ENCODE peak calls at places on chromosome 22, in nine cellular contexts. One of them, this sample, is unnamed.

GRCh38 chr22:36440429-36441002 is 40.9 kb downstream of the TXN2 start:
- DNase-seq in fibroblast of pulmonary artery: no peak
- DNase-seq in astrocyte of the hippocampus: no peak
- DNase-seq in NCI-H345: no peak
- DNase-seq in posterior vena cava: no peak
- DNase-seq in activated T-cell treated with anti-CD3 and anti-CD28 coated beads for 1 hour: no peak
- DNase-seq in fibroblast of the aortic adventitia: no peak
- DNase-seq in heart left ventricle: no peak
- DNase-seq in fibroblast of mammary gland: no peak
- DNase-seq in this sample: no peak

GRCh38 chr22:44204937-44205712 is 24.4 kb downstream of the PARVG start:
- DNase-seq in fibroblast of mammary gland: no peak
- DNase-seq in activated T-cell treated with anti-CD3 and anti-CD28 coated beads for 1 hour: no peak
- DNase-seq in posterior vena cava: peak; percentile 67
- DNase-seq in fibroblast of the aortic adventitia: no peak
- DNase-seq in fibroblast of pulmonary artery: no peak
- DNase-seq in heart left ventricle: no peak
- DNase-seq in NCI-H345: no peak
- DNase-seq in astrocyte of the hippocampus: no peak
- DNase-seq in this sample: no peak

GRCh38 chr22:33917744-33918406 is 2.4 kb downstream of the LARGE1 start:
- DNase-seq in fibroblast of pulmonary artery: no peak
- DNase-seq in fibroblast of mammary gland: peak; percentile 23
- DNase-seq in activated T-cell treated with anti-CD3 and anti-CD28 coated beads for 1 hour: no peak
- DNase-seq in heart left ventricle: no peak
- DNase-seq in NCI-H345: peak; percentile 1
- DNase-seq in fibroblast of the aortic adventitia: peak; percentile 17
- DNase-seq in posterior vena cava: no peak
- DNase-seq in astrocyte of the hippocampus: peak; percentile 26
- DNase-seq in this sample: no peak

GRCh38 chr22:36362819-36363377 is 24.9 kb downstream of the MYH9 start:
- DNase-seq in activated T-cell treated with anti-CD3 and anti-CD28 coated beads for 1 hour: no peak
- DNase-seq in heart left ventricle: no peak
- DNase-seq in NCI-H345: no peak
- DNase-seq in posterior vena cava: no peak
- DNase-seq in fibroblast of mammary gland: peak; percentile 66
- DNase-seq in fibroblast of pulmonary artery: no peak
- DNase-seq in astrocyte of the hippocampus: no peak
- DNase-seq in fibroblast of the aortic adventitia: no peak
- DNase-seq in this sample: no peak

GRCh38 chr22:45302047-45302446 is 7.7 kb upstream of the FAM118A start:
- DNase-seq in astrocyte of the hippocampus: peak; percentile 55
- DNase-seq in fibroblast of pulmonary artery: peak; percentile 46
- DNase-seq in heart left ventricle: no peak
- DNase-seq in fibroblast of mammary gland: peak; percentile 87
- DNase-seq in activated T-cell treated with anti-CD3 and anti-CD28 coated beads for 1 hour: no peak
- DNase-seq in NCI-H345: peak; percentile 28
- DNase-seq in posterior vena cava: no peak
- DNase-seq in fibroblast of the aortic adventitia: peak; percentile 88
- DNase-seq in this sample: no peak

GRCh38 chr22:37231406-37232139 is 12.5 kb downstream of the RAC2 start:
- DNase-seq in NCI-H345: no peak
- DNase-seq in activated T-cell treated with anti-CD3 and anti-CD28 coated beads for 1 hour: no peak
- DNase-seq in heart left ventricle: no peak
- DNase-seq in fibroblast of mammary gland: no peak
- DNase-seq in astrocyte of the hippocampus: no peak
- DNase-seq in fibroblast of pulmonary artery: no peak
- DNase-seq in fibroblast of the aortic adventitia: no peak
- DNase-seq in posterior vena cava: peak; percentile 73
- DNase-seq in this sample: no peak

GRCh38 chr22:22074634-22075381 is 92.2 kb upstream of the TOP3B start:
- DNase-seq in fibroblast of the aortic adventitia: peak; percentile 54
- DNase-seq in posterior vena cava: no peak
- DNase-seq in fibroblast of mammary gland: no peak
- DNase-seq in astrocyte of the hippocampus: no peak
- DNase-seq in activated T-cell treated with anti-CD3 and anti-CD28 coated beads for 1 hour: no peak
- DNase-seq in fibroblast of pulmonary artery: no peak
- DNase-seq in heart left ventricle: no peak
- DNase-seq in NCI-H345: no peak
- DNase-seq in this sample: no peak

GRCh38 chr22:23114721-23115020 is 27.1 kb downstream of the RSPH14 start:
- DNase-seq in activated T-cell treated with anti-CD3 and anti-CD28 coated beads for 1 hour: no peak
- DNase-seq in fibroblast of mammary gland: no peak
- DNase-seq in NCI-H345: no peak
- DNase-seq in heart left ventricle: no peak
- DNase-seq in fibroblast of the aortic adventitia: no peak
- DNase-seq in fibroblast of pulmonary artery: no peak
- DNase-seq in posterior vena cava: no peak
- DNase-seq in astrocyte of the hippocampus: no peak
- DNase-seq in this sample: no peak

GRCh38 chr22:39534092-39534506 is 1.6 kb upstream of the RPS19BP1 start:
- DNase-seq in astrocyte of the hippocampus: no peak
- DNase-seq in fibroblast of the aortic adventitia: no peak
- DNase-seq in heart left ventricle: no peak
- DNase-seq in NCI-H345: no peak
- DNase-seq in fibroblast of mammary gland: no peak
- DNase-seq in fibroblast of pulmonary artery: no peak
- DNase-seq in posterior vena cava: no peak
- DNase-seq in activated T-cell treated with anti-CD3 and anti-CD28 coated beads for 1 hour: no peak
- DNase-seq in this sample: no peak

GRCh38 chr22:22431271-22432220 is 77.0 kb downstream of the ZNF280B start:
- DNase-seq in heart left ventricle: peak; percentile 55
- DNase-seq in activated T-cell treated with anti-CD3 and anti-CD28 coated beads for 1 hour: peak; percentile 53
- DNase-seq in NCI-H345: peak; percentile 30
- DNase-seq in fibroblast of the aortic adventitia: peak; percentile 55
- DNase-seq in fibroblast of pulmonary artery: peak; percentile 61
- DNase-seq in astrocyte of the hippocampus: peak; percentile 67
- DNase-seq in fibroblast of mammary gland: peak; percentile 45
- DNase-seq in posterior vena cava: no peak
- DNase-seq in this sample: peak; percentile 57

GRCh38 chr22:30304495-30305244 is 15.4 kb upstream of the CASTOR1 start:
- DNase-seq in astrocyte of the hippocampus: peak; percentile 70
- DNase-seq in NCI-H345: no peak
- DNase-seq in fibroblast of mammary gland: no peak
- DNase-seq in posterior vena cava: no peak
- DNase-seq in activated T-cell treated with anti-CD3 and anti-CD28 coated beads for 1 hour: no peak
- DNase-seq in fibroblast of the aortic adventitia: peak; percentile 72
- DNase-seq in fibroblast of pulmonary artery: no peak
- DNase-seq in heart left ventricle: no peak
- DNase-seq in this sample: peak; percentile 30

GRCh38 chr22:17891427-17892167 is 117.3 kb upstream of the BID start:
- DNase-seq in astrocyte of the hippocampus: peak; percentile 22
- DNase-seq in posterior vena cava: no peak
- DNase-seq in heart left ventricle: peak; percentile 82
- DNase-seq in fibroblast of mammary gland: no peak
- DNase-seq in fibroblast of the aortic adventitia: no peak
- DNase-seq in fibroblast of pulmonary artery: no peak
- DNase-seq in activated T-cell treated with anti-CD3 and anti-CD28 coated beads for 1 hour: no peak
- DNase-seq in NCI-H345: peak; percentile 7
- DNase-seq in this sample: peak; percentile 73

GRCh38 chr22:46162285-46162684 is 12.0 kb downstream of the PPARA start:
- DNase-seq in posterior vena cava: no peak
- DNase-seq in astrocyte of the hippocampus: no peak
- DNase-seq in fibroblast of mammary gland: no peak
- DNase-seq in fibroblast of pulmonary artery: no peak
- DNase-seq in activated T-cell treated with anti-CD3 and anti-CD28 coated beads for 1 hour: no peak
- DNase-seq in heart left ventricle: no peak
- DNase-seq in NCI-H345: peak; percentile 53
- DNase-seq in fibroblast of the aortic adventitia: no peak
- DNase-seq in this sample: no peak

GRCh38 chr22:39254789-39255298 is 10.1 kb upstream of the PDGFB start:
- DNase-seq in fibroblast of the aortic adventitia: peak; percentile 44
- DNase-seq in NCI-H345: no peak
- DNase-seq in astrocyte of the hippocampus: peak; percentile 79
- DNase-seq in fibroblast of mammary gland: peak; percentile 38
- DNase-seq in posterior vena cava: no peak
- DNase-seq in activated T-cell treated with anti-CD3 and anti-CD28 coated beads for 1 hour: no peak
- DNase-seq in heart left ventricle: peak; percentile 61
- DNase-seq in fibroblast of pulmonary artery: peak; percentile 41
- DNase-seq in this sample: peak; percentile 88

GRCh38 chr22:25542231-25542630 is 22.2 kb upstream of the GRK3 start:
- DNase-seq in activated T-cell treated with anti-CD3 and anti-CD28 coated beads for 1 hour: no peak
- DNase-seq in fibroblast of mammary gland: no peak
- DNase-seq in fibroblast of the aortic adventitia: no peak
- DNase-seq in fibroblast of pulmonary artery: no peak
- DNase-seq in astrocyte of the hippocampus: no peak
- DNase-seq in NCI-H345: no peak
- DNase-seq in heart left ventricle: no peak
- DNase-seq in posterior vena cava: no peak
- DNase-seq in this sample: no peak

GRCh38 chr22:32700186-32700882 is 101.2 kb upstream of the TIMP3 start:
- DNase-seq in fibroblast of mammary gland: peak; percentile 88
- DNase-seq in activated T-cell treated with anti-CD3 and anti-CD28 coated beads for 1 hour: no peak
- DNase-seq in heart left ventricle: peak; percentile 54
- DNase-seq in posterior vena cava: no peak
- DNase-seq in fibroblast of pulmonary artery: peak; percentile 50
- DNase-seq in NCI-H345: no peak
- DNase-seq in astrocyte of the hippocampus: no peak
- DNase-seq in fibroblast of the aortic adventitia: peak; percentile 75
- DNase-seq in this sample: peak; percentile 10

GRCh38 chr22:38153821-38154562 is 27.6 kb downstream of the PLA2G6 start:
- DNase-seq in heart left ventricle: no peak
- DNase-seq in posterior vena cava: no peak
- DNase-seq in fibroblast of mammary gland: no peak
- DNase-seq in NCI-H345: no peak
- DNase-seq in astrocyte of the hippocampus: no peak
- DNase-seq in activated T-cell treated with anti-CD3 and anti-CD28 coated beads for 1 hour: no peak
- DNase-seq in fibroblast of the aortic adventitia: no peak
- DNase-seq in fibroblast of pulmonary artery: no peak
- DNase-seq in this sample: no peak

GRCh38 chr22:48474881-48475280 is 1352.8 kb downstream of the BRD1 start:
- DNase-seq in fibroblast of pulmonary artery: no peak
- DNase-seq in heart left ventricle: no peak
- DNase-seq in activated T-cell treated with anti-CD3 and anti-CD28 coated beads for 1 hour: no peak
- DNase-seq in posterior vena cava: no peak
- DNase-seq in NCI-H345: no peak
- DNase-seq in fibroblast of the aortic adventitia: no peak
- DNase-seq in astrocyte of the hippocampus: no peak
- DNase-seq in fibroblast of mammary gland: no peak
- DNase-seq in this sample: no peak

GRCh38 chr22:49156662-49157285 is 670.9 kb downstream of the BRD1 start:
- DNase-seq in fibroblast of mammary gland: no peak
- DNase-seq in heart left ventricle: no peak
- DNase-seq in fibroblast of the aortic adventitia: no peak
- DNase-seq in NCI-H345: peak; percentile 91
- DNase-seq in astrocyte of the hippocampus: no peak
- DNase-seq in activated T-cell treated with anti-CD3 and anti-CD28 coated beads for 1 hour: no peak
- DNase-seq in fibroblast of pulmonary artery: no peak
- DNase-seq in posterior vena cava: peak; percentile 56
- DNase-seq in this sample: no peak

GRCh38 chr22:21876486-21877176 is 9.2 kb upstream of the MAPK1 start:
- DNase-seq in heart left ventricle: no peak
- DNase-seq in fibroblast of mammary gland: peak; percentile 73
- DNase-seq in NCI-H345: no peak
- DNase-seq in posterior vena cava: no peak
- DNase-seq in fibroblast of pulmonary artery: peak; percentile 75
- DNase-seq in activated T-cell treated with anti-CD3 and anti-CD28 coated beads for 1 hour: no peak
- DNase-seq in fibroblast of the aortic adventitia: peak; percentile 92
- DNase-seq in astrocyte of the hippocampus: no peak
- DNase-seq in this sample: peak; percentile 19

GRCh38 chr22:36911887-36912661 is 1.4 kb upstream of the CSF2RB start:
- DNase-seq in astrocyte of the hippocampus: peak; percentile 48
- DNase-seq in heart left ventricle: no peak
- DNase-seq in fibroblast of pulmonary artery: peak; percentile 10
- DNase-seq in NCI-H345: no peak
- DNase-seq in fibroblast of mammary gland: no peak
- DNase-seq in posterior vena cava: no peak
- DNase-seq in activated T-cell treated with anti-CD3 and anti-CD28 coated beads for 1 hour: no peak
- DNase-seq in fibroblast of the aortic adventitia: peak; percentile 31
- DNase-seq in this sample: no peak

GRCh38 chr22:19543970-19544708 is 19.9 kb upstream of the CLDN5 start:
- DNase-seq in fibroblast of mammary gland: no peak
- DNase-seq in fibroblast of the aortic adventitia: no peak
- DNase-seq in activated T-cell treated with anti-CD3 and anti-CD28 coated beads for 1 hour: no peak
- DNase-seq in fibroblast of pulmonary artery: no peak
- DNase-seq in astrocyte of the hippocampus: no peak
- DNase-seq in posterior vena cava: peak; percentile 44
- DNase-seq in NCI-H345: no peak
- DNase-seq in heart left ventricle: no peak
- DNase-seq in this sample: no peak

GRCh38 chr22:28052818-28053217 is 133.8 kb upstream of the PITPNB start:
- DNase-seq in activated T-cell treated with anti-CD3 and anti-CD28 coated beads for 1 hour: no peak
- DNase-seq in posterior vena cava: no peak
- DNase-seq in fibroblast of mammary gland: no peak
- DNase-seq in NCI-H345: peak; percentile 73
- DNase-seq in fibroblast of pulmonary artery: no peak
- DNase-seq in heart left ventricle: no peak
- DNase-seq in astrocyte of the hippocampus: no peak
- DNase-seq in fibroblast of the aortic adventitia: no peak
- DNase-seq in this sample: no peak

GRCh38 chr22:41517172-41518047 is 26.9 kb downstream of the POLR3H start:
- DNase-seq in heart left ventricle: peak; percentile 70
- DNase-seq in activated T-cell treated with anti-CD3 and anti-CD28 coated beads for 1 hour: peak; percentile 12
- DNase-seq in fibroblast of mammary gland: peak; percentile 58
- DNase-seq in fibroblast of pulmonary artery: peak; percentile 70
- DNase-seq in astrocyte of the hippocampus: peak; percentile 82
- DNase-seq in posterior vena cava: no peak
- DNase-seq in NCI-H345: peak; percentile 35
- DNase-seq in fibroblast of the aortic adventitia: peak; percentile 71
- DNase-seq in this sample: peak; percentile 25

GRCh38 chr22:45994516-45995404 is 17.8 kb upstream of the WNT7B start:
- DNase-seq in fibroblast of the aortic adventitia: peak; percentile 68
- DNase-seq in posterior vena cava: peak; percentile 95
- DNase-seq in astrocyte of the hippocampus: peak; percentile 83
- DNase-seq in fibroblast of mammary gland: peak; percentile 64
- DNase-seq in NCI-H345: peak; percentile 62
- DNase-seq in heart left ventricle: peak; percentile 89
- DNase-seq in activated T-cell treated with anti-CD3 and anti-CD28 coated beads for 1 hour: peak; percentile 84
- DNase-seq in fibroblast of pulmonary artery: peak; percentile 67
- DNase-seq in this sample: no peak

GRCh38 chr22:29994027-29994715 is 86.1 kb upstream of the HORMAD2 start:
- DNase-seq in posterior vena cava: no peak
- DNase-seq in fibroblast of mammary gland: peak; percentile 79
- DNase-seq in fibroblast of the aortic adventitia: peak; percentile 47
- DNase-seq in heart left ventricle: no peak
- DNase-seq in NCI-H345: no peak
- DNase-seq in astrocyte of the hippocampus: peak; percentile 62
- DNase-seq in activated T-cell treated with anti-CD3 and anti-CD28 coated beads for 1 hour: no peak
- DNase-seq in fibroblast of pulmonary artery: peak; percentile 48
- DNase-seq in this sample: no peak

GRCh38 chr22:37163618-37164534 is 14.2 kb upstream of the IL2RB start:
- DNase-seq in fibroblast of pulmonary artery: no peak
- DNase-seq in heart left ventricle: no peak
- DNase-seq in NCI-H345: no peak
- DNase-seq in astrocyte of the hippocampus: no peak
- DNase-seq in fibroblast of the aortic adventitia: no peak
- DNase-seq in posterior vena cava: no peak
- DNase-seq in activated T-cell treated with anti-CD3 and anti-CD28 coated beads for 1 hour: no peak
- DNase-seq in fibroblast of mammary gland: no peak
- DNase-seq in this sample: no peak